ENCODE peak calls at places on chromosomes 4 and X, in seven cellular contexts. K is nucleus accumbens; L is foreskin fibroblast; F is activated CD8-positive, alpha-beta T cell treated with anti-CD3 and anti-CD28 coated beads, Interleukin-2, amount 10 ng/mL, durations not matched to agents 7 days and 5 days; D is H9; H is HT-29; P is activated CD4-positive, alpha-beta T cell treated with anti-CD3 and anti-CD28 coated beads, Interleukin-2, amount 10 ng/mL, durations not matched to agents 7 days and 5 days. I is an unnamed sample.

GRCh38 chr4:15349965-15350364 is 77.9 kb upstream of the C1QTNF7 start:
- DNase-seq in K (no peak), H (no peak), P (no peak), D (no peak), F (no peak), L (no peak), I (no peak)

GRCh38 chr4:26372525-26373172 is 51.8 kb downstream of the RBPJ start:
- DNase-seq in K (no peak), H (peak), P (peak), F (peak), D (no peak), L (peak), I (peak)

GRCh38 chrX:10508891-10509290 is 111.5 kb downstream of the MID1 start:
- DNase-seq in D (no peak), L (no peak), H (no peak), K (no peak), P (no peak), F (no peak), I (no peak)

GRCh38 chrX:13059676-13060499 is 15.5 kb upstream of the FAM9C start:
- DNase-seq in F (no peak), K (no peak), L (peak), D (no peak), H (peak), P (no peak), I (no peak)

GRCh38 chr4:155973639-155974475 is 20.2 kb upstream of the CTSO start:
- DNase-seq in P (no peak), K (no peak), D (no peak), L (peak), F (no peak), H (no peak), I (no peak)

GRCh38 chrX:87338510-87338909 is 179.1 kb upstream of the KLHL4 start:
- DNase-seq in K (no peak), L (no peak), P (no peak), F (no peak), H (peak), D (no peak), I (no peak)

GRCh38 chr4:2356123-2357069 is 62.0 kb downstream of the ZFYVE28 start:
- DNase-seq in D (no peak), L (no peak), H (no peak), K (no peak), P (no peak), F (no peak), I (no peak)

GRCh38 chrX:106170318-106170717 is 2.2 kb downstream of the PWWP3B start:
- DNase-seq in L (peak), F (no peak), H (peak), P (no peak), D (no peak), K (no peak), I (no peak)

GRCh38 chr4:187141101-187141500 is 417.4 kb upstream of the FAT1 start:
- DNase-seq in K (no peak), F (no peak), H (no peak), D (no peak), L (no peak), P (no peak), I (no peak)

GRCh38 chr4:7172946-7173345 is 19.4 kb upstream of the SORCS2 start:
- DNase-seq in K (no peak), L (no peak), F (no peak), D (peak), H (no peak), P (no peak), I (no peak)

GRCh38 chr4:183971938-183972490 is 66.9 kb downstream of the STOX2 start:
- DNase-seq in L (no peak), P (no peak), H (no peak), D (no peak), F (no peak), K (no peak), I (no peak)

GRCh38 chr4:153434190-153434589 is 32.0 kb upstream of the TMEM131L start:
- DNase-seq in P (no peak), D (no peak), H (no peak), L (no peak), F (no peak), K (no peak), I (no peak)

GRCh38 chr4:107619065-107619464 is 101.0 kb downstream of the PAPSS1 start:
- DNase-seq in F (no peak), K (no peak), D (no peak), P (no peak), L (peak), H (no peak), I (no peak)

GRCh38 chrX:75074475-75074874 is 81.6 kb downstream of the ABCB7 start:
- DNase-seq in L (no peak), H (no peak), F (no peak), P (no peak), K (no peak), D (no peak), I (no peak)

GRCh38 chrX:133966199-133966598 is 19.2 kb downstream of the GPC3 start:
- DNase-seq in F (no peak), P (no peak), L (no peak), D (no peak), H (no peak), K (no peak), I (no peak)

GRCh38 chr4:79049840-79050520 is 110.7 kb upstream of the PAQR3 start:
- DNase-seq in L (peak), D (no peak), H (peak), P (no peak), F (no peak), K (no peak), I (no peak)

GRCh38 chr4:8010618-8011017 is 71.0 kb upstream of the AFAP1 start:
- DNase-seq in L (peak), P (no peak), H (no peak), F (no peak), D (no peak), K (peak), I (no peak)

GRCh38 chr4:150140774-150141400 is 62.6 kb downstream of the DCLK2 start:
- DNase-seq in H (no peak), D (no peak), K (no peak), F (no peak), L (peak), P (no peak), I (no peak)

GRCh38 chr4:5460106-5460801 is 248.1 kb downstream of the EVC2 start:
- DNase-seq in D (peak), H (peak), L (peak), K (no peak), P (no peak), F (no peak), I (peak)

GRCh38 chr4:116585240-116585639 is 500.1 kb downstream of the TRAM1L1 start:
- DNase-seq in F (no peak), L (no peak), H (no peak), P (no peak), K (no peak), D (no peak), I (no peak)

GRCh38 chrX:119895843-119896326 is at the start of gene AKAP14:
- DNase-seq in F (no peak), P (no peak), K (no peak), D (peak), H (no peak), L (no peak), I (no peak)

GRCh38 chr4:114226968-114227760 is 247.7 kb upstream of the ARSJ start:
- DNase-seq in P (no peak), L (peak), H (no peak), D (no peak), F (no peak), K (no peak), I (no peak)